ENCODE peak calls at places on chromosomes 2 and 18, in six cellular contexts. One of them, this sample, is unnamed.

GRCh38 chr2:188949046-188949818 is 24.9 kb upstream of the COL3A1 start:
- DNase-seq in HCT116: no peak
- DNase-seq in GM12878: no peak
- DNase-seq in K562: no peak
- DNase-seq in H1: no peak
- DNase-seq in HepG2: no peak
- DNase-seq in this sample: no peak

GRCh38 chr2:240524963-240525718 is 32.6 kb downstream of the ANKMY1 start:
- DNase-seq in HCT116: no peak
- DNase-seq in H1: peak
- DNase-seq in HepG2: no peak
- DNase-seq in K562: no peak
- DNase-seq in GM12878: no peak
- DNase-seq in this sample: no peak

GRCh38 chr2:237859533-237860272 is at the start of gene RAMP1:
- DNase-seq in HepG2: no peak
- DNase-seq in H1: no peak
- DNase-seq in GM12878: no peak
- DNase-seq in HCT116: no peak
- DNase-seq in K562: no peak
- DNase-seq in this sample: no peak

GRCh38 chr2:165469417-165469816 is at the start of gene CSRNP3:
- DNase-seq in HCT116: peak
- DNase-seq in GM12878: no peak
- DNase-seq in K562: no peak
- DNase-seq in HepG2: peak
- DNase-seq in H1: no peak
- DNase-seq in this sample: peak

GRCh38 chr2:46858697-46859080 is 56.9 kb downstream of the MCFD2 start:
- DNase-seq in HepG2: no peak
- DNase-seq in H1: no peak
- DNase-seq in K562: no peak
- DNase-seq in GM12878: no peak
- DNase-seq in HCT116: no peak
- DNase-seq in this sample: no peak

GRCh38 chr2:30472326-30472725 is 25.3 kb downstream of the LCLAT1 start:
- DNase-seq in K562: no peak
- DNase-seq in GM12878: no peak
- DNase-seq in HepG2: no peak
- DNase-seq in HCT116: no peak
- DNase-seq in H1: no peak
- DNase-seq in this sample: no peak

GRCh38 chr2:20671036-20671735 is 4.2 kb downstream of the GDF7 start:
- DNase-seq in HCT116: no peak
- DNase-seq in HepG2: no peak
- DNase-seq in GM12878: no peak
- DNase-seq in H1: peak
- DNase-seq in K562: no peak
- DNase-seq in this sample: no peak

GRCh38 chr2:187549193-187549592 is 5.0 kb downstream of the TFPI start:
- DNase-seq in GM12878: no peak
- DNase-seq in K562: no peak
- DNase-seq in HepG2: no peak
- DNase-seq in HCT116: no peak
- DNase-seq in H1: no peak
- DNase-seq in this sample: no peak

GRCh38 chr2:20604957-20605381 is 45.9 kb downstream of the HS1BP3 start:
- DNase-seq in K562: no peak
- DNase-seq in HCT116: no peak
- DNase-seq in GM12878: no peak
- DNase-seq in H1: no peak
- DNase-seq in HepG2: no peak
- DNase-seq in this sample: no peak

GRCh38 chr2:69087912-69088240 is 74.9 kb downstream of the ANTXR1 start:
- DNase-seq in K562: no peak
- DNase-seq in HepG2: no peak
- DNase-seq in HCT116: no peak
- DNase-seq in H1: no peak
- DNase-seq in GM12878: no peak
- DNase-seq in this sample: no peak

GRCh38 chr2:38013158-38013752 is 62.7 kb downstream of the CYP1B1 start:
- DNase-seq in H1: no peak
- DNase-seq in HepG2: no peak
- DNase-seq in GM12878: no peak
- DNase-seq in K562: no peak
- DNase-seq in HCT116: no peak
- DNase-seq in this sample: no peak

GRCh38 chr18:13570216-13570615 is 156.1 kb downstream of the FAM210A start:
- DNase-seq in HepG2: no peak
- DNase-seq in GM12878: no peak
- DNase-seq in K562: no peak
- DNase-seq in H1: no peak
- DNase-seq in HCT116: no peak
- DNase-seq in this sample: no peak

GRCh38 chr18:47100214-47100831 is 50.0 kb downstream of the HDHD2 start:
- DNase-seq in K562: peak
- DNase-seq in HCT116: peak
- DNase-seq in H1: peak
- DNase-seq in HepG2: peak
- DNase-seq in GM12878: no peak
- DNase-seq in this sample: peak

GRCh38 chr18:52963481-52963880 is 623.5 kb downstream of the DCC start:
- DNase-seq in HepG2: no peak
- DNase-seq in GM12878: no peak
- DNase-seq in HCT116: no peak
- DNase-seq in K562: no peak
- DNase-seq in H1: no peak
- DNase-seq in this sample: peak

GRCh38 chr2:3269425-3270094 is 108.1 kb downstream of the EIPR1 start:
- DNase-seq in HepG2: no peak
- DNase-seq in HCT116: no peak
- DNase-seq in GM12878: no peak
- DNase-seq in K562: no peak
- DNase-seq in H1: no peak
- DNase-seq in this sample: no peak

GRCh38 chr18:56823986-56824385 is 172.8 kb downstream of the WDR7 start:
- DNase-seq in HCT116: no peak
- DNase-seq in H1: no peak
- DNase-seq in HepG2: no peak
- DNase-seq in GM12878: no peak
- DNase-seq in K562: no peak
- DNase-seq in this sample: no peak

GRCh38 chr18:42477261-42477660 is 522.2 kb downstream of the PIK3C3 start:
- DNase-seq in K562: no peak
- DNase-seq in H1: no peak
- DNase-seq in GM12878: no peak
- DNase-seq in HepG2: no peak
- DNase-seq in HCT116: no peak
- DNase-seq in this sample: no peak

GRCh38 chr2:75047907-75048625 is 89.6 kb downstream of the POLE4 start:
- DNase-seq in H1: no peak
- DNase-seq in HCT116: no peak
- DNase-seq in K562: no peak
- DNase-seq in GM12878: no peak
- DNase-seq in HepG2: no peak
- DNase-seq in this sample: no peak

GRCh38 chr18:8041526-8042111 is 474.5 kb downstream of the PTPRM start:
- DNase-seq in HepG2: peak
- DNase-seq in H1: no peak
- DNase-seq in K562: no peak
- DNase-seq in GM12878: no peak
- DNase-seq in HCT116: no peak
- DNase-seq in this sample: no peak

GRCh38 chr2:174951746-174952145 is 53.4 kb downstream of the CHN1 start:
- DNase-seq in HCT116: no peak
- DNase-seq in H1: no peak
- DNase-seq in GM12878: no peak
- DNase-seq in K562: no peak
- DNase-seq in HepG2: no peak
- DNase-seq in this sample: no peak

GRCh38 chr2:61262699-61263098 is 100.7 kb downstream of the C2orf74 start:
- DNase-seq in HCT116: no peak
- DNase-seq in H1: no peak
- DNase-seq in K562: no peak
- DNase-seq in HepG2: no peak
- DNase-seq in GM12878: no peak
- DNase-seq in this sample: no peak

GRCh38 chr2:109284816-109285215 is 155.8 kb downstream of the SH3RF3 start:
- DNase-seq in HepG2: no peak
- DNase-seq in K562: no peak
- DNase-seq in GM12878: no peak
- DNase-seq in HCT116: no peak
- DNase-seq in H1: no peak
- DNase-seq in this sample: no peak

DNA sequence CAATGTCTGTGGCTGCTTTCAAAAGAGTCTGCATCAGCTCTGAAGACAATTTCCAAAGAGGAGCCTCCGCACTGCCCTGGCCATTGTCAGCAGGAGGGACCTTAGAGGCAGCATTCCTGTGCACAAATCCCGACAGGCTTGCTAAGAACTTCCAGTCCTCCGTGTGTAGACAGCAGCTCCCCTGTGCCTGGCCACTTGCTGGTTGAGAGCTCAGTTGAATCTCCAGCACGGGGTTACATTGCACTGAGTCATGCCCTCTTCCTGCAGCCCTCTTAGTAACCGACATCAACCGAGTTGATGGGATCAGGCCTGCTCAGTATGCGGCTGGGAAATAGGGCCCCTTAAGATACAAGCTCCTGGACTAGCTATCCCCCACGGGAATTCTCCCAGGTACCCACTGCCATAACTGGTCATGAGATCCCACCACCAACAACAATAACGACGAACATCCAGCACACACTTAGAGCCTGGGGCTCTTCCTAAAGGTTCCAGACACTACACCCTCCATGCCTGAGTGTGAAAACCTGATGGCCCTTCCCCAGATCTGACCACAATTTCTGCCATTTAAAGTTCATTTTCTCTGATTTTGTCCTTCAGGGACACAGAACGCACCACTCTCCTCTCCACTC is 12.0 kb downstream of the ATP6V1B1 start:
- DNase-seq in HepG2: no peak
- DNase-seq in GM12878: no peak
- DNase-seq in HCT116: peak
- DNase-seq in H1: no peak
- DNase-seq in K562: no peak
- DNase-seq in this sample: no peak
- TF ChIP-seq ZNF274 in HepG2: no peak
- TF ChIP-seq ZNF274 in GM12878: no peak
- TF ChIP-seq ZNF274 in HCT116: no peak
- TF ChIP-seq ZNF274 in H1: no peak
- TF ChIP-seq ZNF274 in K562: no peak
- TF ChIP-seq ZNF274 in this sample: no peak

DNA sequence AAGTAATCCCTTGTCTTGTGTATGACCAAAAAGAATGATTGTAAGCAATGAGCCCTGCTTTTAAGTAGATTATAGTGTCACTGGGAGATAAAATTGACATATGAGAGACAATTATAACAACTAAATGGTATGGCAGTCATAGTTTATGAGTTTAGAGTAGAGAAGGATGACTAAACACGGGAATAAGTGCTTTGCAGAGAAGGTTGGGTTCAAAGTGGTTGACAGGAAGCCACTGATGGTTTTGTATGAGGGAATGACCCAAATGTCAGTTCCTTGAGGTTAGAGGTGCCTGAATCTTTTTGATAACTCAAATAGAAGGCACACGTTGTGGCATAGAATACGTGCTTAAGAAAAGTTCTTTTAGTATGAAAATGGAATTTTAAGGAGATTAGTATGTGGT is 199.7 kb upstream of the TCF4 start:
- DNase-seq in K562: no peak
- DNase-seq in HCT116: no peak
- DNase-seq in GM12878: no peak
- DNase-seq in HepG2: no peak
- DNase-seq in H1: no peak
- DNase-seq in this sample: no peak
- H3K9ac ChIP-seq in K562: no peak
- H3K9ac ChIP-seq in HCT116: no peak
- H3K9ac ChIP-seq in GM12878: no peak
- H3K9ac ChIP-seq in HepG2: no peak
- H3K9ac ChIP-seq in H1: no peak
- H3K9ac ChIP-seq in this sample: no peak

GRCh38 chr2:207040606-207041173 is 101.4 kb downstream of the CPO start:
- DNase-seq in H1: no peak
- DNase-seq in K562: no peak
- DNase-seq in HepG2: no peak
- DNase-seq in HCT116: no peak
- DNase-seq in GM12878: no peak
- DNase-seq in this sample: no peak

GRCh38 chr2:207042841-207043240 is 103.5 kb downstream of the CPO start:
- DNase-seq in GM12878: no peak
- DNase-seq in HCT116: no peak
- DNase-seq in H1: no peak
- DNase-seq in K562: no peak
- DNase-seq in HepG2: no peak
- DNase-seq in this sample: no peak

GRCh38 chr2:207042155-207042554 is 102.8 kb downstream of the CPO start:
- DNase-seq in HepG2: no peak
- DNase-seq in HCT116: no peak
- DNase-seq in H1: no peak
- DNase-seq in GM12878: no peak
- DNase-seq in K562: no peak
- DNase-seq in this sample: no peak

GRCh38 chr2:207041753-207042152 is 102.4 kb downstream of the CPO start:
- DNase-seq in H1: no peak
- DNase-seq in GM12878: no peak
- DNase-seq in K562: no peak
- DNase-seq in HCT116: no peak
- DNase-seq in HepG2: no peak
- DNase-seq in this sample: no peak

DNA sequence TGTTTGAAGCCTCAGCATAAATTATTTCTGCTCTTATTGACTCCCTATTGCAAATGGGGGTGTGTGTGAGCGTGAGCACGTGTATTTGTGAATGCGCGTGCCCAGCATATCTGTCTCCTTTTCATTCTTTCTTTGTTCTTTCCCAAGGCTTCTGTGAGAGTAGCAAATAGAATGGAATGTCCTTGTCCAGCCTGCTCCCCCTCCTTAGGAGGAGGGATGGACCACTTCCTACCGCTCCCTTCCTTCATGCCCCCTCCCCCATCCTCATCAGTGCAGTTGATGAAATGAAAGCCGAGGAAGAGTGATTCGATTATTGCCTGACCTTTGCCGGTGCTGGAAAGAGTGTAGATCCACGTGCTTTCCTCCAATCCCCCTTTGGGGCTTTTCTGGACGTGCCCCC is 102.0 kb downstream of the CPO start:
- DNase-seq in K562: no peak
- DNase-seq in GM12878: no peak
- DNase-seq in H1: no peak
- DNase-seq in HCT116: no peak
- DNase-seq in HepG2: no peak
- DNase-seq in this sample: no peak
- TF ChIP-seq YY1 in K562: no peak
- TF ChIP-seq YY1 in GM12878: no peak
- TF ChIP-seq YY1 in H1: no peak
- TF ChIP-seq YY1 in HCT116: no peak
- TF ChIP-seq YY1 in HepG2: no peak
- TF ChIP-seq YY1 in this sample: no peak

DNA sequence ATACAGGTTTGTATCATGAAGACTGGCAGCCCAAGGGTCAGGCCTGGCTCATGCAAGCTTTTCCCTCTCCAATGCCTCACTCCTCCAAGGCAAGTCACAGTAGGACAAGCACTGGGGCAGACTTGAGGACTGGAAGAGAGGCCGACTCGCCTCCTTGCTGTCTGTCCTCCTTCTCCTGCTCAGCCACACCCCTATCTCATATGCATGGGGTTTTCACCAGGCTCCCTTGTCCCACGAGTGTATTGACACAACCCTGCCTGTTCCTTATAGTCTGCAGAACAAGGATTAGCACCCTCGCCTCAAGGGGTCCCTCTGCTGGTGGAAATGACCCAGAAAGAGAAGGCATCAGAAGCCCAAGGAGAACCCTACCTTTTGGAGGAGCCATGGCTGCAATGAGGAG is 223.7 kb downstream of the SOX11 start:
- DNase-seq in GM12878: no peak
- DNase-seq in H1: peak
- DNase-seq in HepG2: peak
- DNase-seq in HCT116: no peak
- DNase-seq in K562: no peak
- DNase-seq in this sample: peak
- TF ChIP-seq ZNF274 in GM12878: no peak
- TF ChIP-seq ZNF274 in H1: no peak
- TF ChIP-seq ZNF274 in HepG2: no peak
- TF ChIP-seq ZNF274 in HCT116: no peak
- TF ChIP-seq ZNF274 in K562: no peak
- TF ChIP-seq ZNF274 in this sample: no peak